ENCODE peak calls at places on chromosomes 7 and 10, in eight cellular contexts. O, P, S, M, Z, L, E and T are unnamed samples.

GRCh38 chr10:51230828-51231227 is 156.5 kb downstream of the PRKG1 start:
- DNase-seq in O (no peak), P (no peak), S (no peak), M (no peak), Z (no peak), L (no peak), E (no peak), T (no peak)

GRCh38 chr10:79381804-79382221 is 34.5 kb downstream of the PPIF start:
- DNase-seq in O (no peak), P (no peak), S (peak; percentile 93), M (no peak), Z (no peak), L (peak; percentile 22), E (peak; percentile 86), T (peak; percentile 38)

GRCh38 chr10:95268438-95268837 is 22.4 kb downstream of the PDLIM1 start:
- DNase-seq in O (no peak), P (peak; percentile 83), S (no peak), M (no peak), Z (no peak), L (no peak), E (no peak), T (peak; percentile 77)

GRCh38 chr10:99395750-99396445 is 34.5 kb downstream of the GOT1 start:
- DNase-seq in O (no peak), P (peak; percentile 87), S (peak; percentile 89), M (no peak), Z (no peak), L (no peak), E (peak; percentile 77), T (peak; percentile 81)

GRCh38 chr7:116614509-116615285 is 57.3 kb upstream of the MET start:
- DNase-seq in O (no peak), P (no peak), S (no peak), M (no peak), Z (no peak), L (no peak), E (no peak), T (no peak)

GRCh38 chr10:78443900-78444571 is 410.4 kb downstream of the RPS24 start:
- DNase-seq in O (no peak), P (no peak), S (no peak), M (no peak), Z (no peak), L (no peak), E (no peak), T (no peak)

GRCh38 chr7:127885843-127886242 is 145.4 kb downstream of the LRRC4 start:
- DNase-seq in O (no peak), P (peak; percentile 35), S (peak; percentile 93), M (no peak), Z (no peak), L (no peak), E (peak; percentile 10), T (no peak)

GRCh38 chr7:101185258-101185839 is 5.3 kb upstream of the NAT16 start:
- DNase-seq in O (no peak), P (peak; percentile 28), S (peak; percentile 69), M (no peak), Z (no peak), L (no peak), E (no peak), T (peak; percentile 49)

GRCh38 chr10:5888352-5888751 is 1.3 kb downstream of the ANKRD16 start:
- DNase-seq in O (no peak), P (peak; percentile 51), S (peak; percentile 64), M (no peak), Z (no peak), L (no peak), E (no peak), T (no peak)

GRCh38 chr10:113450906-113451305 is 101.9 kb upstream of the HABP2 start:
- DNase-seq in O (no peak), P (no peak), S (no peak), M (no peak), Z (no peak), L (no peak), E (no peak), T (no peak)

GRCh38 chr10:29268011-29268410 is 20.9 kb upstream of the LYZL1 start:
- DNase-seq in O (no peak), P (no peak), S (no peak), M (no peak), Z (no peak), L (no peak), E (no peak), T (no peak)